ENCODE peak calls at places on chromosomes 13 and 19, in four cellular contexts. M is PC-9, K is heart right ventricle, L is tibial artery. W is an unnamed sample.

GRCh38 chr13:49217962-49218492 is 2.1 kb upstream of the MLNR start:
- DNase-seq in L (no peak), M (no peak), K (no peak), W (no peak)

GRCh38 chr13:84590663-84591062 is 708.4 kb upstream of the SLITRK1 start:
- DNase-seq in K (no peak), M (no peak), L (no peak), W (no peak)

GRCh38 chr19:55251296-55252081 is 7.3 kb downstream of the PPP6R1 start:
- DNase-seq in K (no peak), M (peak), L (no peak), W (peak)

GRCh38 chr13:33761744-33762143 is 56.2 kb upstream of the RFC3 start:
- DNase-seq in K (no peak), L (no peak), M (no peak), W (no peak)

GRCh38 chr19:49570138-49570856 is 10.1 kb downstream of the NOSIP start:
- DNase-seq in L (peak), K (peak), M (peak), W (peak)

GRCh38 chr13:83549671-83550070 is 332.6 kb downstream of the SLITRK1 start:
- DNase-seq in M (no peak), K (no peak), L (no peak), W (no peak)

GRCh38 chr13:26529441-26529840 is 28.0 kb upstream of the WASF3 start:
- DNase-seq in K (peak), M (peak), L (no peak), W (no peak)

GRCh38 chr19:47228937-47229673 is 1.9 kb downstream of the BBC3 start:
- DNase-seq in K (no peak), M (peak), L (peak), W (peak)

GRCh38 chr19:36210497-36210896 is 4.0 kb downstream of the ZNF565 start:
- DNase-seq in K (no peak), M (no peak), L (no peak), W (no peak)

GRCh38 chr19:3656073-3656746 is 29.6 kb upstream of the CACTIN start:
- DNase-seq in M (no peak), K (no peak), L (no peak), W (no peak)

GRCh38 chr13:114222461-114222968 is 12.2 kb upstream of the CDC16 start:
- DNase-seq in L (no peak), K (no peak), M (no peak), W (no peak)

GRCh38 chr13:28751210-28751935 is 32.6 kb upstream of the SLC46A3 start:
- DNase-seq in L (no peak), K (no peak), M (no peak), W (no peak)

GRCh38 chr19:1325568-1326294 is 40.1 kb downstream of the EFNA2 start:
- DNase-seq in K (no peak), L (no peak), M (no peak), W (no peak)

DNA sequence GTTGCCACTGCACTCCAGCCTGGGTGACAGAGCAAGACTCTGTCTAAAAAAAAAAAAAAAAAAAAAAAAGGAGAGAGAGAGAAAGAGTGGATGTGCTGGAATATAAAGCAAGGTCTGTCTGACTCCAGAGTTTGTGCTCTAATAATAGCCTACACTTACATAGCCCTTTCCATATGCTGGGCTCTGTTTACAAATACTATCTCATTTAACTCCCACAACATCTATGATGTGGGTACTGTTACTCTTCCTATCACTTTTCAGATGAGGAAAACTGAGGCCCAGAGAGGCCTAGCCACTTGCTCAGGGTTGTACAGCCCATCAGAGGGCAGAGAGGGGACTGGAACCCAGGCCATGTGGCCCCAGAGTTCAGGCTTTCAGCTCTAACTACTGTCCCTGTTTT is 15.9 kb upstream of the PAK4 start:
- DNase-seq in M (no peak), L (no peak), K (no peak), W (no peak)
- H3K4me3 ChIP-seq in M (no peak), L (no peak), K (no peak), W (no peak)

GRCh38 chr19:11435833-11436313 is 438 bp downstream of the PRKCSH start:
- DNase-seq in K (no peak), L (no peak), M (no peak), W (no peak)
- H3K27ac ChIP-seq in K (peak), L (peak), M (peak), W (peak)

DNA sequence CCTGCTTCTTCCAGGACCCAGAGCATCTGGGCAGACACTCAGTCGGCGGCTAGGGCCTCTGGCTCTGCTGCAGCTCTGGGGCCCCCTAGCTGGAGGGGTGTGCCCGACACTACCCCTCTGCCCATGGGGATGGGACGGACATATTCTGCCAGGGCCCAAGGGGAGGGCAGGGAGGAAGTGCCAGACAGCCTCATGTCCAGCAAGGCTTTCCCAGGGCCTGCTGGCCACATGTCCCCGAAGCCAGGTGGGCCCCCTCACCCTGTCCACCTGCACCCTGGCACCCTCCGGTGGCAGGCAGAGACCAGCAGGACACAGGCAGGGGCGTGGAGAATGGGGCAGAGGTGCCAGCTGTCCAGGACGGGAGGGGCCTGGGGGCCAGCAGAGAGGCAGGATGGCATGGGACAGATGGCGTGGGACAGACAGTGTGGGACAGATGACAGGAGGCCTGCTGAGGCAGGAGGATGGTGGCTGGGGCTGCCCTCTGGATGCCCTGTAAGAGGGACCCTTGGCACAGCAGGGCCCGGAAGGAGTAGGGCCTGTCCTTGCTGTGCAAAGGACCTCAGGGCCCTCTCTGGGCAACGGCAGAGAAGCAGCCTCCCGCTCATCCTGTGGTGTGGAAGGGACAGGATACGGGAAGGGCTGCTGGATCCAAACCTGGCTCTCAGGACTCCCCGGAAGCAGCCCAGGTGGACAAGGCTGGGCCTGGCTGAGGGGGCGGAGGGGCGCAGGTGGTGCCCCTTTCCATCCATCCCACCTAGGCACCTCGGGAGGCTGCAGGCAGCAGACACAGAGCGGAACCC is 29.1 kb downstream of the CEBPG start:
- DNase-seq in M (no peak), L (peak), K (no peak), W (no peak)
- TF ChIP-seq CTCF in M (peak), L (no peak), K (peak), W (no peak)

DNA sequence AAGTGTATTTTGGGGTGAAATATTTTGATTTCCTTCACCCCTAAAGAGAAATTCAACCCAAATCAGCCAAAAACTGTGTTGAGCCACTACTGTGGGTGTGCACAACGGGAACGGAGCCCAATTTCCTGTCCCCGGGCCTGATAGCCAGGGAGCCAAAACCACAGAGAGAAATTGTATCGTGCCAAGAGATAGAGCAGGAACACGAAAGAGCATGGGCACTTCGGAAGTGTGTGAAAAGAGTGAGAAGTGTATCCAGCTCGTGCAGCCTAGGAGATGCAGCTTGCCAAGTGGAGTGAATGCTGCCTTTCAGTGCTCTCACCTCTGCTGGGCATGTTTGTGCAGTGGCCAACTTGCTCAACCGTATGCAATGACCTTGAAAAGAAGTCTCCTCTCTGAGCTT is 19.4 kb upstream of the PLEKHF1 start:
- DNase-seq in L (peak), K (peak), M (no peak), W (no peak)
- H3K4me3 ChIP-seq in L (no peak), K (no peak), M (no peak), W (no peak)

GRCh38 chr13:59754411-59754810 is 409.3 kb downstream of the DIAPH3 start:
- DNase-seq in M (no peak), L (no peak), K (no peak), W (no peak)
- H3K27ac ChIP-seq in M (no peak), L (no peak), K (no peak), W (no peak)

GRCh38 chr19:15072930-15073647 is 8.9 kb upstream of the OR1I1 start:
- DNase-seq in K (no peak), M (peak), L (no peak), W (no peak)
- TF ChIP-seq CTCF in K (no peak), M (peak), L (no peak), W (no peak)